ENCODE peak calls at places on chromosomes 2 and 18, in five cellular contexts. Y is NCI-H1417; W is nephron progenitor cell; P is stimulated activated CD8-positive, alpha-beta memory T cell treated with anti-CD3 and anti-CD28 coated beads, Interleukin-7, amount 100 ng/mL, for 4 hours; Q is AG04450. X is an unnamed sample.

GRCh38 chr2:187544371-187545080 is 9.7 kb downstream of the TFPI start:
- DNase-seq in Y (no peak), P (no peak), Q (no peak), W (no peak), X (no peak)

GRCh38 chr2:14632133-14632936 is at the start of gene LRATD1:
- DNase-seq in Y (peak; percentile 96), Q (peak; percentile 38), W (peak; percentile 96), P (no peak), X (no peak)

GRCh38 chr2:177165103-177165583 is 47.5 kb upstream of the HNRNPA3 start:
- DNase-seq in W (no peak), Y (peak; percentile 59), P (no peak), Q (no peak), X (no peak)

GRCh38 chr18:41881285-41881684 is 73.7 kb upstream of the PIK3C3 start:
- DNase-seq in Y (no peak), W (no peak), P (no peak), Q (peak; percentile 2), X (no peak)

GRCh38 chr2:62998949-62999348 is 51.7 kb upstream of the OTX1 start:
- DNase-seq in Q (no peak), W (no peak), P (no peak), Y (no peak), X (no peak)

GRCh38 chr18:22088029-22088428 is 81.4 kb upstream of the GATA6 start:
- DNase-seq in Y (no peak), W (no peak), Q (no peak), P (no peak), X (no peak)

GRCh38 chr18:28960146-28960545 is 783.2 kb upstream of the CDH2 start:
- DNase-seq in Y (no peak), W (no peak), Q (no peak), P (no peak), X (no peak)

GRCh38 chr2:224038049-224038829 is 847 bp downstream of the SERPINE2 start:
- DNase-seq in W (peak; percentile 66), Y (peak; percentile 78), Q (no peak), P (peak; percentile 31), X (no peak)

GRCh38 chr2:201114846-201115245 is 1.1 kb upstream of the CFLAR start:
- DNase-seq in P (no peak), W (no peak), Q (no peak), Y (no peak), X (no peak)

GRCh38 chr2:239027431-239028252 is 179.8 kb downstream of the TWIST2 start:
- DNase-seq in Y (no peak), P (no peak), W (no peak), Q (no peak), X (no peak)

GRCh38 chr2:55010149-55010591 is 40.1 kb downstream of the RTN4 start:
- DNase-seq in W (no peak), Y (no peak), P (no peak), Q (no peak), X (peak; percentile 58)

GRCh38 chr2:98379311-98380202 is 33.3 kb downstream of the CNGA3 start:
- DNase-seq in P (no peak), W (no peak), Q (no peak), Y (no peak), X (peak; percentile 62)

X was measured in HAP-1.